ENCODE peak calls at places on chromosome 20, in six cellular contexts. One of them, this sample, is unnamed.

GRCh38 chr20:24995741-24996448 is 3.3 kb upstream of the APMAP start:
- DNase-seq in bronchial epithelial cell: no peak
- DNase-seq in Calu3: no peak
- DNase-seq in fibroblast of lung: no peak
- DNase-seq in heart left ventricle: peak
- DNase-seq in glutamatergic neuron: no peak
- DNase-seq in this sample: no peak

GRCh38 chr20:32385541-32385940 is 27.4 kb downstream of the ASXL1 start:
- DNase-seq in bronchial epithelial cell: no peak
- DNase-seq in Calu3: no peak
- DNase-seq in fibroblast of lung: no peak
- DNase-seq in heart left ventricle: no peak
- DNase-seq in glutamatergic neuron: no peak
- DNase-seq in this sample: no peak

GRCh38 chr20:25044660-25045342 is 13.1 kb downstream of the ACSS1 start:
- DNase-seq in bronchial epithelial cell: no peak
- DNase-seq in Calu3: no peak
- DNase-seq in fibroblast of lung: no peak
- DNase-seq in heart left ventricle: peak
- DNase-seq in glutamatergic neuron: no peak
- DNase-seq in this sample: no peak

GRCh38 chr20:44615169-44615791 is 32.9 kb downstream of the PKIG start:
- DNase-seq in bronchial epithelial cell: no peak
- DNase-seq in Calu3: no peak
- DNase-seq in fibroblast of lung: peak
- DNase-seq in heart left ventricle: peak
- DNase-seq in glutamatergic neuron: no peak
- DNase-seq in this sample: no peak

GRCh38 chr20:62914970-62915457 is 11.3 kb downstream of the DIDO1 start:
- DNase-seq in bronchial epithelial cell: no peak
- DNase-seq in Calu3: peak
- DNase-seq in fibroblast of lung: peak
- DNase-seq in heart left ventricle: no peak
- DNase-seq in glutamatergic neuron: peak
- DNase-seq in this sample: no peak

GRCh38 chr20:31687777-31688176 is 34.9 kb downstream of the BCL2L1 start:
- DNase-seq in bronchial epithelial cell: no peak
- DNase-seq in Calu3: no peak
- DNase-seq in fibroblast of lung: no peak
- DNase-seq in heart left ventricle: no peak
- DNase-seq in glutamatergic neuron: no peak
- DNase-seq in this sample: no peak

GRCh38 chr20:53735536-53736050 is 142.0 kb upstream of the ZNF217 start:
- DNase-seq in bronchial epithelial cell: peak
- DNase-seq in Calu3: peak
- DNase-seq in fibroblast of lung: peak
- DNase-seq in heart left ventricle: no peak
- DNase-seq in glutamatergic neuron: no peak
- DNase-seq in this sample: peak

GRCh38 chr20:57147185-57147584 is 119.3 kb downstream of the BMP7 start:
- DNase-seq in bronchial epithelial cell: no peak
- DNase-seq in Calu3: no peak
- DNase-seq in fibroblast of lung: no peak
- DNase-seq in heart left ventricle: no peak
- DNase-seq in glutamatergic neuron: no peak
- DNase-seq in this sample: no peak

GRCh38 chr20:834151-834747 is 734 bp downstream of the FAM110A start:
- DNase-seq in bronchial epithelial cell: no peak
- DNase-seq in Calu3: no peak
- DNase-seq in fibroblast of lung: no peak
- DNase-seq in heart left ventricle: no peak
- DNase-seq in glutamatergic neuron: no peak
- DNase-seq in this sample: no peak

GRCh38 chr20:47088339-47088738 is 193.7 kb downstream of the EYA2 start:
- DNase-seq in bronchial epithelial cell: no peak
- DNase-seq in Calu3: peak
- DNase-seq in fibroblast of lung: no peak
- DNase-seq in heart left ventricle: no peak
- DNase-seq in glutamatergic neuron: no peak
- DNase-seq in this sample: no peak

GRCh38 chr20:41168281-41169183 is 31.2 kb downstream of the PLCG1 start:
- DNase-seq in bronchial epithelial cell: no peak
- DNase-seq in Calu3: no peak
- DNase-seq in fibroblast of lung: no peak
- DNase-seq in heart left ventricle: peak
- DNase-seq in glutamatergic neuron: no peak
- DNase-seq in this sample: no peak

GRCh38 chr20:9270831-9271230 is 201.9 kb downstream of the PLCB4 start:
- DNase-seq in bronchial epithelial cell: peak
- DNase-seq in Calu3: no peak
- DNase-seq in fibroblast of lung: peak
- DNase-seq in heart left ventricle: no peak
- DNase-seq in glutamatergic neuron: no peak
- DNase-seq in this sample: peak

GRCh38 chr20:20360464-20360863 is 7.4 kb upstream of the INSM1 start:
- DNase-seq in bronchial epithelial cell: peak
- DNase-seq in Calu3: no peak
- DNase-seq in fibroblast of lung: peak
- DNase-seq in heart left ventricle: no peak
- DNase-seq in glutamatergic neuron: peak
- DNase-seq in this sample: peak

GRCh38 chr20:32804817-32805216 is 14.9 kb upstream of the MAPRE1 start:
- DNase-seq in bronchial epithelial cell: peak
- DNase-seq in Calu3: no peak
- DNase-seq in fibroblast of lung: no peak
- DNase-seq in heart left ventricle: no peak
- DNase-seq in glutamatergic neuron: no peak
- DNase-seq in this sample: no peak

GRCh38 chr20:25229486-25230176 is 18.3 kb upstream of the PYGB start:
- DNase-seq in bronchial epithelial cell: no peak
- DNase-seq in Calu3: no peak
- DNase-seq in fibroblast of lung: no peak
- DNase-seq in heart left ventricle: no peak
- DNase-seq in glutamatergic neuron: no peak
- DNase-seq in this sample: no peak

GRCh38 chr20:41697861-41698559 is 79.8 kb upstream of the CHD6 start:
- DNase-seq in bronchial epithelial cell: peak
- DNase-seq in Calu3: peak
- DNase-seq in fibroblast of lung: peak
- DNase-seq in heart left ventricle: no peak
- DNase-seq in glutamatergic neuron: no peak
- DNase-seq in this sample: no peak

GRCh38 chr20:31630187-31630790 is 7.4 kb upstream of the COX4I2 start:
- DNase-seq in bronchial epithelial cell: no peak
- DNase-seq in Calu3: no peak
- DNase-seq in fibroblast of lung: no peak
- DNase-seq in heart left ventricle: no peak
- DNase-seq in glutamatergic neuron: no peak
- DNase-seq in this sample: no peak

GRCh38 chr20:48040491-48040890 is 255.2 kb upstream of the SULF2 start:
- DNase-seq in bronchial epithelial cell: no peak
- DNase-seq in Calu3: no peak
- DNase-seq in fibroblast of lung: no peak
- DNase-seq in heart left ventricle: no peak
- DNase-seq in glutamatergic neuron: no peak
- DNase-seq in this sample: no peak

GRCh38 chr20:2093200-2093781 is 8.3 kb upstream of the STK35 start:
- DNase-seq in bronchial epithelial cell: peak
- DNase-seq in Calu3: peak
- DNase-seq in fibroblast of lung: no peak
- DNase-seq in heart left ventricle: no peak
- DNase-seq in glutamatergic neuron: no peak
- DNase-seq in this sample: no peak

DNA sequence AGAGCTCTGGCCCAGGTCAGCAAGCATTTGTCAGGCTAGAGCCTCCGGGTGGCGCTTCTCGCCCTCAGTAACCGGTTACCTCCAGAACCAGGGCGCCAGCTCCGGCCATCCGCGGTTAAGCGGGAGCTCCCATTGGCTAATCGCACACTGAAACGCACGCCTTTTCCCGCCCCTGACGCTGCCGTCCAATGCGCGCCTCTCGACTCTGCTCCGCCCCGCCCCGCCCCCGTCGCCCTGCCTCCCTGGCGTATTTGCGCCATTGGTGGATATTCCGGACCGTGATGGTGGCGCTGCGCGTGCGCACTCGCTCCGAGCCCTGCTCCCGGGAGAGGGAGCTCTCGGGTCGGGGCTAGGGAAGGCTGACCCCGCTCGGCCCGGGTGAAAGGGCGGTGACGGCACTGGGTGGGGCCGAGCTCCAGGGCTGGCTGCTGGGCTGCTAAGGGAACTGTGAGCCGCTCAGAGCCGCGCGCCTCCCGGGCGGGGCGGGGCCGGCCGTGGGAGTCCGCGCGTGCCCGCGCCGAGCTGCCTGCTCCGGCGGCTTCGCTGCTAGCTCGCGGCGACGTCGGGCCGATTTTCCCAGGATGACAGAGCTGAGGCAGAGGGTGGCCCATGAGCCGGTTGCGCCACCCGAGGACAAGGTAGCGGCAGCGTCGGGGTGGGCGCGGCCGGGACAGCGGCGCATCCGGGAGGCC is at the start of gene CDS2:
- DNase-seq in bronchial epithelial cell: peak
- DNase-seq in Calu3: peak
- DNase-seq in fibroblast of lung: peak
- DNase-seq in heart left ventricle: peak
- DNase-seq in glutamatergic neuron: peak
- DNase-seq in this sample: peak
- TF ChIP-seq CTCF in bronchial epithelial cell: peak
- TF ChIP-seq CTCF in Calu3: peak
- TF ChIP-seq CTCF in fibroblast of lung: peak
- TF ChIP-seq CTCF in heart left ventricle: peak
- TF ChIP-seq CTCF in glutamatergic neuron: peak
- TF ChIP-seq CTCF in this sample: peak

GRCh38 chr20:17658648-17658993 is 23.4 kb downstream of the RRBP1 start:
- DNase-seq in bronchial epithelial cell: no peak
- DNase-seq in Calu3: no peak
- DNase-seq in fibroblast of lung: no peak
- DNase-seq in heart left ventricle: no peak
- DNase-seq in glutamatergic neuron: no peak
- DNase-seq in this sample: no peak

GRCh38 chr20:17660667-17661066 is 21.4 kb downstream of the RRBP1 start:
- DNase-seq in bronchial epithelial cell: no peak
- DNase-seq in Calu3: no peak
- DNase-seq in fibroblast of lung: no peak
- DNase-seq in heart left ventricle: no peak
- DNase-seq in glutamatergic neuron: no peak
- DNase-seq in this sample: no peak

GRCh38 chr20:17657898-17658647 is 24.0 kb downstream of the RRBP1 start:
- DNase-seq in bronchial epithelial cell: no peak
- DNase-seq in Calu3: no peak
- DNase-seq in fibroblast of lung: no peak
- DNase-seq in heart left ventricle: no peak
- DNase-seq in glutamatergic neuron: no peak
- DNase-seq in this sample: no peak

GRCh38 chr20:17661121-17661744 is 20.8 kb downstream of the RRBP1 start:
- DNase-seq in bronchial epithelial cell: no peak
- DNase-seq in Calu3: no peak
- DNase-seq in fibroblast of lung: peak
- DNase-seq in heart left ventricle: no peak
- DNase-seq in glutamatergic neuron: no peak
- DNase-seq in this sample: no peak

DNA sequence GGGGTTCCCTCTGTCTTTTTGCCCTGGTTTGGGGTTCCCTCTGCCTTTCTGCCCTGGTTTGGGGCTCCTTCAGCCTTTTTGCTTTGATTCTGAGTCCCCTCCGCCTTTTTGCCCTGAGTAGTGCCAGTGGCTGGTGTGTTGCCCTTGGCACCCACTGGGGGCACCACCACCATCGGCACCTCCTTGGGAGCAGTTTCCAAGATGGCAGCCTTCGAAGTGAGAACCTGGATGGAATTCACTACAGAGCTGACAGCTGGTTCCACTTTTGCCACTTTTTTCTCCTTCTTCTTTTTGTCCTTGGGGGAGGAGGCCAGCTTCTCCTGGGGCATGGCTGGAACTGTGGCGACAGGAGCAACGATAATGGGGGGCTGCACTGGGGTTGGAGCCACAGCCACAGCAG is 22.2 kb downstream of the RRBP1 start:
- DNase-seq in bronchial epithelial cell: no peak
- DNase-seq in Calu3: no peak
- DNase-seq in fibroblast of lung: no peak
- DNase-seq in heart left ventricle: no peak
- DNase-seq in glutamatergic neuron: no peak
- DNase-seq in this sample: no peak
- TF ChIP-seq CTCF in bronchial epithelial cell: no peak
- TF ChIP-seq CTCF in Calu3: no peak
- TF ChIP-seq CTCF in fibroblast of lung: peak
- TF ChIP-seq CTCF in heart left ventricle: no peak
- TF ChIP-seq CTCF in glutamatergic neuron: no peak
- TF ChIP-seq CTCF in this sample: no peak

DNA sequence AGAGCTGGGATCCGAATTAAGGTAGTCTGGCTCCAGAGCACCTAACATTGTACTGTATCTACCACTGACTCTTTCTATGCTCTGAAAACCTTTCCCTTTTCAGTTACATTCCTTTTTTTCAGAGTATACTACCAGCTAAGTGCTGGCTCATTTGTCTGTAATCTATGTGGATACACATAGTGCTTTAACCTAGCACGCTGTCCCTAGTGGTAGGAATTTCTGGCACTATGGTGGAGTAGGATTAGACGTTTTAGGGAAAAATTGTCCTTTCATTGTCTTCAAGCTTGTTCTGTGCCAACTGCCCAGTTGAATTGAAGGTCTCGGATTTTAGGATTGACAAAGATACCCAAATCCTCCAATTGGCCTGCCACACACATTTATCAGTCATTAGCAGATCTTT is 259.1 kb upstream of the FERMT1 start:
- DNase-seq in bronchial epithelial cell: peak
- DNase-seq in Calu3: peak
- DNase-seq in fibroblast of lung: peak
- DNase-seq in heart left ventricle: no peak
- DNase-seq in glutamatergic neuron: no peak
- DNase-seq in this sample: no peak
- TF ChIP-seq CTCF in bronchial epithelial cell: peak
- TF ChIP-seq CTCF in Calu3: peak
- TF ChIP-seq CTCF in fibroblast of lung: peak
- TF ChIP-seq CTCF in heart left ventricle: peak
- TF ChIP-seq CTCF in glutamatergic neuron: peak
- TF ChIP-seq CTCF in this sample: peak

GRCh38 chr20:50337521-50338466 is 147.2 kb downstream of the CEBPB start:
- DNase-seq in bronchial epithelial cell: no peak
- DNase-seq in Calu3: no peak
- DNase-seq in fibroblast of lung: no peak
- DNase-seq in heart left ventricle: no peak
- DNase-seq in glutamatergic neuron: no peak
- DNase-seq in this sample: no peak

GRCh38 chr20:50336631-50337030 is 146.0 kb downstream of the CEBPB start:
- DNase-seq in bronchial epithelial cell: no peak
- DNase-seq in Calu3: no peak
- DNase-seq in fibroblast of lung: peak
- DNase-seq in heart left ventricle: no peak
- DNase-seq in glutamatergic neuron: no peak
- DNase-seq in this sample: no peak

GRCh38 chr20:50339196-50339901 is 148.7 kb downstream of the CEBPB start:
- DNase-seq in bronchial epithelial cell: no peak
- DNase-seq in Calu3: no peak
- DNase-seq in fibroblast of lung: peak
- DNase-seq in heart left ventricle: no peak
- DNase-seq in glutamatergic neuron: no peak
- DNase-seq in this sample: no peak

GRCh38 chr20:50340586-50340985 is 150.0 kb downstream of the CEBPB start:
- DNase-seq in bronchial epithelial cell: no peak
- DNase-seq in Calu3: no peak
- DNase-seq in fibroblast of lung: no peak
- DNase-seq in heart left ventricle: no peak
- DNase-seq in glutamatergic neuron: no peak
- DNase-seq in this sample: no peak

GRCh38 chr20:50338479-50339195 is 148.0 kb downstream of the CEBPB start:
- DNase-seq in bronchial epithelial cell: no peak
- DNase-seq in Calu3: no peak
- DNase-seq in fibroblast of lung: peak
- DNase-seq in heart left ventricle: no peak
- DNase-seq in glutamatergic neuron: no peak
- DNase-seq in this sample: no peak
- TF ChIP-seq CTCF in bronchial epithelial cell: no peak
- TF ChIP-seq CTCF in Calu3: no peak
- TF ChIP-seq CTCF in fibroblast of lung: no peak
- TF ChIP-seq CTCF in heart left ventricle: no peak
- TF ChIP-seq CTCF in glutamatergic neuron: no peak
- TF ChIP-seq CTCF in this sample: no peak